ENCODE peak calls at places on chromosomes 16 and 17, in ten cellular contexts. L is mesothelial cell of epicardium, A is tibial artery, N is fibroblast of pulmonary artery, E is pancreas, S is colonic mucosa, B is stomach, G is lung, C is body of pancreas, K is coronary artery. T is an unnamed sample.

GRCh38 chr17:3896108-3897099 is 3.6 kb upstream of the CAMKK1 start:
- DNase-seq in G (peak), L (no peak), S (peak), C (peak), A (no peak), K (no peak), B (no peak), E (no peak), N (no peak), T (no peak)

GRCh38 chr16:64589836-64590235 is 532.0 kb downstream of the CDH11 start:
- DNase-seq in B (no peak), C (no peak), G (no peak), L (no peak), K (no peak), A (no peak), E (no peak), S (no peak), N (peak), T (no peak)

GRCh38 chr16:997440-998051 is 16.0 kb downstream of the SOX8 start:
- DNase-seq in B (peak), K (no peak), S (no peak), C (peak), N (peak), A (no peak), E (no peak), G (peak), L (no peak), T (peak)

GRCh38 chr17:6831662-6832263 is at the start of gene TEKT1:
- DNase-seq in E (peak), A (peak), K (peak), S (peak), L (peak), N (peak), B (peak), G (peak), C (peak), T (peak)

GRCh38 chr17:83115202-83115651 is 35.8 kb downstream of the METRNL start:
- DNase-seq in C (no peak), B (no peak), N (no peak), L (no peak), S (no peak), K (no peak), A (no peak), G (no peak), E (no peak), T (no peak)

GRCh38 chr17:70780031-70780430 is 610.7 kb downstream of the KCNJ2 start:
- DNase-seq in K (no peak), A (no peak), G (no peak), B (no peak), L (no peak), N (peak), E (no peak), C (no peak), S (no peak), T (no peak)

GRCh38 chr16:19040400-19040799 is 27.0 kb upstream of the COQ7 start:
- DNase-seq in B (no peak), C (no peak), A (no peak), S (no peak), N (no peak), K (no peak), G (no peak), L (no peak), E (no peak), T (no peak)

GRCh38 chr17:29012535-29012934 is 6.7 kb upstream of the SEZ6 start:
- DNase-seq in L (no peak), C (no peak), G (no peak), E (no peak), B (no peak), S (no peak), N (peak), A (no peak), K (no peak), T (no peak)

GRCh38 chr17:12729086-12729485 is 60.2 kb upstream of the ARHGAP44 start:
- DNase-seq in A (no peak), E (no peak), G (no peak), S (no peak), B (no peak), L (no peak), N (peak), K (no peak), C (no peak), T (no peak)

GRCh38 chr16:80852261-80852872 is 48.0 kb upstream of the CDYL2 start:
- DNase-seq in C (peak), E (no peak), A (no peak), B (no peak), K (no peak), N (peak), G (no peak), S (peak), L (no peak), T (peak)

GRCh38 chr17:22268214-22268911 is 576.0 kb downstream of the KCNJ18 start:
- DNase-seq in L (no peak), B (peak), C (no peak), K (peak), A (no peak), E (no peak), S (no peak), N (no peak), G (no peak), T (no peak)

GRCh38 chr17:14428640-14429029 is 127.8 kb downstream of the HS3ST3B1 start:
- DNase-seq in B (no peak), N (no peak), E (no peak), S (no peak), A (no peak), G (no peak), L (no peak), C (no peak), K (no peak), T (no peak)

GRCh38 chr16:3748307-3748706 is 31.0 kb upstream of the TRAP1 start:
- DNase-seq in A (peak), K (no peak), L (no peak), E (no peak), G (no peak), C (peak), N (no peak), S (no peak), B (no peak), T (no peak)

GRCh38 chr16:84947996-84948854 is 63.1 kb downstream of the ZDHHC7 start:
- DNase-seq in A (no peak), C (no peak), S (no peak), G (no peak), L (no peak), N (no peak), B (no peak), K (no peak), E (no peak), T (peak)

GRCh38 chr16:67150058-67150832 is 553 bp downstream of the B3GNT9 start:
- DNase-seq in B (no peak), C (no peak), L (no peak), N (peak), K (peak), E (peak), S (peak), G (no peak), A (no peak), T (peak)

GRCh38 chr17:17723354-17724261 is 42.4 kb downstream of the RAI1 start:
- DNase-seq in N (peak), C (no peak), G (no peak), A (no peak), B (no peak), K (no peak), S (no peak), E (no peak), L (peak), T (peak)

GRCh38 chr17:3979276-3979583 is 15.0 kb upstream of the ATP2A3 start:
- DNase-seq in L (no peak), N (no peak), A (no peak), K (peak), E (peak), C (no peak), S (no peak), B (no peak), G (no peak), T (no peak)

GRCh38 chr16:79902351-79902750 is 301.8 kb upstream of the MAF start:
- DNase-seq in C (no peak), B (no peak), N (no peak), K (no peak), G (no peak), A (no peak), E (no peak), S (no peak), L (no peak), T (no peak)

GRCh38 chr17:58513391-58513912 is 986 bp downstream of the MTMR4 start:
- DNase-seq in N (no peak), G (no peak), B (no peak), A (no peak), L (no peak), S (no peak), E (no peak), K (no peak), C (no peak), T (no peak)

GRCh38 chr16:12458591-12459400 is 344.9 kb downstream of the CPPED1 start:
- DNase-seq in A (no peak), S (no peak), L (no peak), E (no peak), B (no peak), C (no peak), K (no peak), N (no peak), G (peak), T (no peak)

GRCh38 chr16:75097191-75097761 is 19.3 kb downstream of the LDHD start:
- DNase-seq in K (no peak), L (no peak), E (no peak), N (no peak), S (no peak), C (no peak), A (no peak), G (no peak), B (no peak), T (no peak)

GRCh38 chr17:52032454-52032853 is 126.1 kb downstream of the CA10 start:
- DNase-seq in E (no peak), G (no peak), C (no peak), B (no peak), S (peak), K (no peak), N (no peak), L (no peak), A (no peak), T (no peak)

GRCh38 chr17:73474370-73474988 is 162.7 kb upstream of the CDC42EP4 start:
- DNase-seq in C (peak), S (peak), L (peak), E (peak), K (no peak), B (peak), G (peak), N (peak), A (peak), T (no peak)

GRCh38 chr16:80346160-80346632 is 194.6 kb upstream of the DYNLRB2 start:
- DNase-seq in L (no peak), N (no peak), A (no peak), C (no peak), B (no peak), S (no peak), G (no peak), K (peak), E (no peak), T (no peak)

GRCh38 chr17:33862772-33863602 is 392.1 kb upstream of the CCL2 start:
- DNase-seq in K (no peak), A (no peak), C (no peak), G (no peak), B (no peak), S (no peak), L (no peak), N (no peak), E (no peak), T (no peak)

GRCh38 chr16:15608398-15609285 is 34.3 kb downstream of the MARF1 start:
- DNase-seq in K (no peak), A (no peak), B (no peak), E (no peak), N (peak), G (no peak), S (no peak), C (no peak), L (no peak), T (no peak)

GRCh38 chr16:77998350-77999023 is 23.9 kb upstream of the CLEC3A start:
- DNase-seq in A (no peak), B (no peak), L (no peak), G (no peak), K (no peak), S (no peak), E (no peak), C (no peak), N (no peak), T (no peak)

GRCh38 chr16:49281843-49282642 is 405 bp upstream of the CBLN1 start:
- DNase-seq in C (peak), L (peak), E (peak), K (no peak), S (peak), B (peak), G (peak), N (peak), A (peak), T (peak)

GRCh38 chr16:80725566-80726162 is 78.7 kb downstream of the CDYL2 start:
- DNase-seq in E (no peak), A (no peak), K (no peak), C (no peak), S (no peak), L (no peak), G (no peak), N (no peak), B (no peak), T (no peak)

GRCh38 chr17:38584350-38584925 is 21.3 kb downstream of the SRCIN1 start:
- DNase-seq in G (peak), B (peak), K (no peak), A (peak), N (peak), S (peak), L (no peak), C (peak), E (peak), T (peak)

GRCh38 chr17:34979650-34980352 is 511 bp upstream of the LIG3 start:
- DNase-seq in E (no peak), A (no peak), C (no peak), S (no peak), L (no peak), B (no peak), N (no peak), G (no peak), K (no peak), T (no peak)

GRCh38 chr17:33113281-33114010 is 121.8 kb downstream of the SPACA3 start:
- DNase-seq in B (no peak), E (no peak), L (no peak), G (no peak), N (no peak), C (peak), S (no peak), A (no peak), K (no peak), T (no peak)

GRCh38 chr17:79202476-79202875 is 127.9 kb downstream of the ENGASE start:
- DNase-seq in S (no peak), K (no peak), E (no peak), B (no peak), C (no peak), G (no peak), L (no peak), A (no peak), N (no peak), T (no peak)

GRCh38 chr17:27326051-27326450 is 32.1 kb downstream of the WSB1 start:
- DNase-seq in K (peak), L (no peak), E (no peak), C (no peak), A (no peak), G (no peak), S (no peak), B (no peak), N (no peak), T (no peak)

GRCh38 chr17:19897901-19898300 is 30.2 kb upstream of the ULK2 start:
- DNase-seq in C (no peak), G (no peak), E (no peak), S (no peak), N (peak), L (no peak), A (no peak), K (no peak), B (no peak), T (no peak)

DNA sequence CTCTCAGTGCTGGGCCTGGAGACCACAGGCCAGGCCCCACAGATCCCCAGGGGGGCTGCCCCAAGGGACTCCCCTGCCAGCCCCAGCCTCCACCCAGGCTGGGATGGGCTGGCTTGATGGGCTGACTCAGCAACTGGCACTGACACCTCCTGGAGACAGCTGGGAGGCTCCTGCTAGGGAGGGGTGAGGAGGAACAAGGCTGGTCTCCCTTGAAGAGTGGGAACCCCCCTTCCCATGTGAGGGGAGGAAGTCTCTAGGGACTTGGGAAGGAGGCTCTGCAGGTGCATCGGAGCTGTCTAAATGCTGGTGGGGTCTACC is 10.4 kb downstream of the NHERF1 start:
- DNase-seq in S (no peak), G (no peak), A (no peak), K (no peak), N (no peak), L (no peak), E (no peak), B (no peak), C (no peak), T (no peak)
- TF ChIP-seq CTCF in S (no peak), G (no peak), A (no peak), K (no peak), N (no peak), L (no peak), E (no peak), B (no peak), C (no peak), T (no peak)

GRCh38 chr16:86872126-86872525 is 293.8 kb downstream of the FOXL1 start:
- DNase-seq in S (no peak), G (no peak), B (no peak), A (no peak), C (no peak), L (no peak), N (no peak), K (no peak), E (no peak), T (no peak)

GRCh38 chr16:86872833-86873232 is 294.5 kb downstream of the FOXL1 start:
- DNase-seq in E (peak), A (no peak), S (no peak), N (no peak), B (no peak), G (no peak), C (no peak), K (no peak), L (no peak), T (no peak)

GRCh38 chr16:86877108-86877507 is 298.8 kb downstream of the FOXL1 start:
- DNase-seq in N (no peak), L (no peak), B (no peak), K (no peak), S (no peak), G (no peak), E (no peak), A (no peak), C (no peak), T (no peak)

GRCh38 chr16:86876499-86876898 is 298.1 kb downstream of the FOXL1 start:
- DNase-seq in C (no peak), G (no peak), B (no peak), A (no peak), N (no peak), S (no peak), K (no peak), E (no peak), L (no peak), T (no peak)

DNA sequence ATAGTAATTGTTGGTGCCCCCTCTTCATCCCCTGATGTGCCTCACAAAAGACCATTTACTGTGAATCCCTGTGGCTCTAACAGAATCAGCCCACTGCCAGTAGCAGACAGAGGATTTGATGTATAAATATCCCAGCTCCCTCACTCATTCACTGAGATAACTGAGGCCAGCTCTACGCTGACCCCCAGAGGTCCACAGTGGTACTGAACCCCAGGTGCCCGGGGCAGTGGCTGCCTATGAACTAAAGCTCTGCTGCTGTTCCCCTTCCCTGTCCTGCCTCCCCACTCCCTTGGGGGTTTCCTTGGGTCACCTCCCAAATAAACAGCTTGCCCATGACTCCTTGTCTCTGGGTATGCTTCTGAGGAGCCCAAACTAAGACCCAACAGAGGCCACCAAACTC is 295.8 kb downstream of the FOXL1 start:
- DNase-seq in G (no peak), S (no peak), K (no peak), A (no peak), N (peak), C (no peak), B (no peak), L (no peak), E (no peak), T (no peak)
- TF ChIP-seq CTCF in G (no peak), S (peak), K (no peak), A (peak), N (peak), C (no peak), B (no peak), L (peak), E (no peak), T (peak)

DNA sequence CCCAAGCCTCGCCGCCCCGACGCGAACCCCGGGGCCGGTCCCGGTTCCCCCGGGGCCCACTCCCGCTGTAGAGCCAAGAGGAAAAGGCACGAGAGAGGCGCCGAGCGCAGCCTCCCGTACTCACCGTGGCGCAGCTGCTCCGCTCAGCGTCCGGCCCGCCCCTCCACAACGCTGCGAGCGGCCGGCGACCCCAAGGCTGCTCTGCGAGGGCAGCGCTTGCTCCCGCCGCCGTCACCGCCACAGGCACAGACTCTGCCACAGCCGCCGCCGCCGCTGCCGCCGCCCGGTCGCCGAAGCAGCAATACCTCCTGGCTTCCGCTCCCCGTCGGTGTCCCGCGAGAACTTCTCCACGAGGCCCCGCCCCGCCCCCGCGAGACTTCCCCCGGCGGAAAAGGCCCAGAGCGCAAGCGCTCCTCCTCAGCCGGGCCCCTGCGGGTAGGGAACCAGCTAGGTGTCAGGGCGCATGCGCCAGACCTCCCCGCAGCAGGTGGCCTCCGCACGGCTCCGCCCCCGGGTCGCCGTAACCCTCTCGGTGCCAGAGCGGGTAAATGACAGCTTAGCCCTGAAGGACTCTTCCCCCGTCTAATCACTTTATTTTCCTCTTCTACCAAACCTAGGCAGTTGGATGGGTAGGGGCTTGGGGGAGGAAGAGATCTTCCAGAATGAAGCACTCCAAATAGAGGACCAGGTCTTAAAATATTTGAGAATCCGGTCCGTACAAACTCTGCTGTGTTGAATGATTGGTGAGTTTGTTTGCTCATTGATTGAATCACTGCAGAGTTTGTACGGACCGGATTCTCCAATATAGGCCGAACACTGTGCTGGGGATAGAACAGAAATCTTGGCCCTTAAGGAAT is at the start of gene GRB2:
- DNase-seq in S (peak), E (peak), B (peak), L (peak), G (peak), K (peak), C (peak), A (peak), N (peak), T (peak)
- TF ChIP-seq CTCF in S (no peak), E (no peak), B (peak), L (no peak), G (peak), K (no peak), C (no peak), A (peak), N (no peak), T (no peak)

DNA sequence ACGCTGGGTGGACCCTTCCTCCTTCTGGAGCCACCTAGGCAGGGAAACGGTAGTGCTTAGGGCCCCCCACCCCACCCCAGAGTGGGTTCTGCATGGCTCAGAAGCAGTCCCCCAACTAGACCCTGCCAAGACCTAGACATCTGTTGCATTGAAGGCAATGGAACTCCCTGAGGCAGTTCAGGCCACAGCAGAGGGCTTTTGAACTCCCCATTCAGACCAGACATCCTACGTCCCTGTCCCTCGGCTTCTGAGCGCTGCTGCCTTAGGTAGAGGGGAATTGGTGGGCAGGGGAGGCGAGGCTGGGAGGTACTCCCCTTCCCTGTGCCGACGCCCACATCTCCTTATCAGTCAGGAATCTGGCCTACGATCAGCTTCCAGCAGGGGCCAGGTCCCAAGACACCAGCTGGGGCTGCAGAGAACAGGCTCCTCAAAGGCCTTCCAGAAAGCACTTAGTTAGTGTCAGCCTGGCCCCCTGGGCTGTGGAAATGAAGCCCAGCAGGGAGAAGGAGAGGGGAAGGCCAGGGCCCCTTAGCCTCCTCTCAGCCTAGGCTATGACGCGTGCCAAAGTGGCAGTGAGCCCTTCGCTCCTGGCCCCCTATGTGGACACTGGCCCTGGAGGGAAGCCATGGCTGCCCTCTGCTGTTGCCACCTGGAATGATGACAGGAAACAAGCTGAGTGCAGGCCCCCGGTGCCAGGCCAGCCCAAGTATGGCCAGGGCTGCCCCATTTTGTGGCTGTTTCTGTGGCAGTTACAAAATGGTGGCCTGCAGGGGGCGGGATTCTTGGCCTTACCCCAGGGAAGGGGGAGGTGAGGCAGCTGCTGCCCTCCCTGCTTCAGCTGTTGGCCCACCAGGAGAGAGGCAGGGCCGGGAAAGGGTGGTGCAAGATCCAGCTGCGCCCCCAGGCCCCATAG is 11.1 kb downstream of the TBX4 start:
- DNase-seq in K (no peak), G (no peak), N (no peak), C (no peak), L (no peak), E (no peak), B (no peak), S (no peak), A (peak), T (no peak)
- TF ChIP-seq CTCF in K (no peak), G (no peak), N (peak), C (no peak), L (no peak), E (no peak), B (no peak), S (no peak), A (no peak), T (no peak)

T was measured in nephron progenitor cell.